ENCODE peak calls at places on chromosomes 4 and X, in four cellular contexts. W, J, I and M are unnamed samples.
A peak's percentile ranks its signal among the peaks of the same experiment; 100 is the strongest.

GRCh38 chrX:130975947-130976346 is 72.9 kb upstream of the ENOX2 start:
- DNase-seq in J (peak; percentile 80), I (no peak), W (peak; percentile 13), M (peak; percentile 46)

GRCh38 chr4:42302348-42302747 is 94.9 kb upstream of the SHISA3 start:
- DNase-seq in J (peak; percentile 79), I (peak; percentile 47), W (no peak), M (no peak)

GRCh38 chrX:16445166-16445752 is 204.7 kb upstream of the S100G start:
- DNase-seq in W (peak; percentile 20), I (no peak), J (peak; percentile 80), M (peak; percentile 14)

GRCh38 chrX:129522184-129523059 is 868 bp downstream of the SMARCA1 start:
- DNase-seq in W (no peak), I (no peak), J (peak; percentile 77), M (peak; percentile 71)

GRCh38 chr4:156194896-156195295 is 241.2 kb upstream of the CTSO start:
- DNase-seq in W (no peak), J (no peak), I (no peak), M (no peak)

GRCh38 chr4:176376032-176376614 is 56.4 kb downstream of the SPCS3 start:
- DNase-seq in W (no peak), I (no peak), J (peak; percentile 51), M (no peak)

GRCh38 chr4:83074086-83074704 is 39.2 kb downstream of the COPS4 start:
- DNase-seq in J (peak; percentile 80), I (peak; percentile 60), W (peak; percentile 68), M (peak; percentile 27)

GRCh38 chrX:10597871-10598270 is 22.5 kb downstream of the MID1 start:
- DNase-seq in J (peak; percentile 57), W (no peak), I (no peak), M (peak; percentile 15)

GRCh38 chrX:41733939-41734338 is 10.0 kb downstream of the GPR82 start:
- DNase-seq in J (no peak), I (no peak), W (peak; percentile 32), M (no peak)

GRCh38 chrX:7286461-7286860 is 138.5 kb upstream of the PUDP start:
- DNase-seq in W (no peak), J (no peak), I (no peak), M (no peak)

GRCh38 chr4:163350672-163351071 is 7.0 kb downstream of the NPY5R start:
- DNase-seq in J (no peak), I (no peak), W (no peak), M (no peak)

GRCh38 chr4:55318135-55318534 is 27.9 kb upstream of the SRD5A3 start:
- DNase-seq in J (no peak), I (no peak), W (no peak), M (no peak)

GRCh38 chr4:105350859-105351494 is 122.9 kb downstream of the PPA2 start:
- DNase-seq in I (no peak), W (no peak), J (no peak), M (no peak)

GRCh38 chr4:56804551-56804950 is 16.9 kb downstream of the SPINK2 start:
- DNase-seq in J (no peak), I (no peak), W (no peak), M (no peak)

GRCh38 chr4:121198261-121198660 is 34.1 kb upstream of the TNIP3 start:
- DNase-seq in J (no peak), I (no peak), W (no peak), M (no peak)

GRCh38 chr4:147207941-147208340 is 262.3 kb upstream of the TTC29 start:
- DNase-seq in I (no peak), J (no peak), W (no peak), M (no peak)

GRCh38 chr4:164847016-164847415 is 30.0 kb upstream of the APELA start:
- DNase-seq in J (no peak), I (no peak), W (no peak), M (no peak)

GRCh38 chr4:89109841-89110540 is 1.3 kb upstream of the TIGD2 start:
- DNase-seq in W (no peak), J (no peak), I (no peak), M (no peak)

GRCh38 chr4:53049528-53049927 is 187.4 kb downstream of the RASL11B start:
- DNase-seq in J (no peak), W (no peak), I (no peak), M (no peak)